ENCODE peak calls at places on chromosomes 7 and 10, in four cellular contexts. One of them, this sample, is unnamed.

GRCh38 chr7:40986351-40986873 is 716.5 kb downstream of the INHBA start:
- DNase-seq in H9: no peak
- DNase-seq in IMR-90: peak
- DNase-seq in H1: no peak
- DNase-seq in this sample: no peak

GRCh38 chr10:88064608-88065383 is 201.4 kb downstream of the PTEN start:
- DNase-seq in H9: no peak
- DNase-seq in IMR-90: peak
- DNase-seq in H1: no peak
- DNase-seq in this sample: no peak

GRCh38 chr7:51009716-51010496 is 227.2 kb upstream of the GRB10 start:
- DNase-seq in H9: no peak
- DNase-seq in IMR-90: peak
- DNase-seq in H1: peak
- DNase-seq in this sample: peak

GRCh38 chr7:120714945-120715344 is 143.0 kb downstream of the TSPAN12 start:
- DNase-seq in H9: no peak
- DNase-seq in IMR-90: no peak
- DNase-seq in H1: no peak
- DNase-seq in this sample: no peak

GRCh38 chr7:44196450-44196872 is 4.3 kb upstream of the YKT6 start:
- DNase-seq in H9: peak
- DNase-seq in IMR-90: peak
- DNase-seq in H1: peak
- DNase-seq in this sample: peak

GRCh38 chr10:117363027-117363426 is 12.2 kb downstream of the PDZD8 start:
- DNase-seq in H9: no peak
- DNase-seq in IMR-90: peak
- DNase-seq in H1: no peak
- DNase-seq in this sample: no peak

GRCh38 chr10:60916025-60916424 is 28.0 kb downstream of the RHOBTB1 start:
- DNase-seq in H9: peak
- DNase-seq in IMR-90: no peak
- DNase-seq in H1: no peak
- DNase-seq in this sample: peak

GRCh38 chr10:49324711-49325110 is 25.7 kb downstream of the C10orf71 start:
- DNase-seq in H9: peak
- DNase-seq in IMR-90: no peak
- DNase-seq in H1: no peak
- DNase-seq in this sample: peak

GRCh38 chr7:152571031-152571430 is 104.9 kb downstream of the XRCC2 start:
- DNase-seq in H9: no peak
- DNase-seq in IMR-90: no peak
- DNase-seq in H1: no peak
- DNase-seq in this sample: no peak

GRCh38 chr7:27010068-27010467 is 85.7 kb downstream of the HOXA1 start:
- DNase-seq in H9: no peak
- DNase-seq in IMR-90: no peak
- DNase-seq in H1: no peak
- DNase-seq in this sample: no peak

GRCh38 chr7:99011341-99011705 is 132.6 kb downstream of the SMURF1 start:
- DNase-seq in H9: no peak
- DNase-seq in IMR-90: no peak
- DNase-seq in H1: no peak
- DNase-seq in this sample: no peak

GRCh38 chr7:120997902-120998301 is 9.4 kb downstream of the CPED1 start:
- DNase-seq in H9: no peak
- DNase-seq in IMR-90: no peak
- DNase-seq in H1: no peak
- DNase-seq in this sample: no peak

GRCh38 chr7:155593455-155594162 is 47.2 kb upstream of the CNPY1 start:
- DNase-seq in H9: no peak
- DNase-seq in IMR-90: no peak
- DNase-seq in H1: no peak
- DNase-seq in this sample: no peak

GRCh38 chr7:105992888-105993287 is 29.8 kb downstream of the CDHR3 start:
- DNase-seq in H9: no peak
- DNase-seq in IMR-90: no peak
- DNase-seq in H1: no peak
- DNase-seq in this sample: no peak

GRCh38 chr10:10599994-10600393 is 417.7 kb upstream of the CELF2 start:
- DNase-seq in H9: no peak
- DNase-seq in IMR-90: no peak
- DNase-seq in H1: no peak
- DNase-seq in this sample: no peak

GRCh38 chr7:37901236-37901827 is 15.3 kb downstream of the SFRP4 start:
- DNase-seq in H9: no peak
- DNase-seq in IMR-90: peak
- DNase-seq in H1: no peak
- DNase-seq in this sample: peak

GRCh38 chr7:108406474-108406873 is 49.8 kb downstream of the NRCAM start:
- DNase-seq in H9: no peak
- DNase-seq in IMR-90: peak
- DNase-seq in H1: no peak
- DNase-seq in this sample: no peak

GRCh38 chr7:116258734-116259133 is 48.4 kb downstream of the TES start:
- DNase-seq in H9: no peak
- DNase-seq in IMR-90: peak
- DNase-seq in H1: no peak
- DNase-seq in this sample: peak

GRCh38 chr10:116637830-116638229 is 17.1 kb downstream of the PNLIPRP2 start:
- DNase-seq in H9: no peak
- DNase-seq in IMR-90: no peak
- DNase-seq in H1: no peak
- DNase-seq in this sample: no peak

GRCh38 chr7:43764039-43764789 is 5.7 kb downstream of the BLVRA start:
- DNase-seq in H9: no peak
- DNase-seq in IMR-90: no peak
- DNase-seq in H1: peak
- DNase-seq in this sample: no peak

GRCh38 chr10:103676058-103676785 is 179.2 kb downstream of the SH3PXD2A start:
- DNase-seq in H9: no peak
- DNase-seq in IMR-90: peak
- DNase-seq in H1: no peak
- DNase-seq in this sample: peak

GRCh38 chr10:125137601-125138438 is 22.5 kb downstream of the CTBP2 start:
- DNase-seq in H9: no peak
- DNase-seq in IMR-90: no peak
- DNase-seq in H1: no peak
- DNase-seq in this sample: no peak

GRCh38 chr10:19929466-19930140 is 113.4 kb downstream of the PLXDC2 start:
- DNase-seq in H9: no peak
- DNase-seq in IMR-90: peak
- DNase-seq in H1: no peak
- DNase-seq in this sample: no peak

GRCh38 chr10:43125881-43126731 is 12.1 kb upstream of the CSGALNACT2 start:
- DNase-seq in H9: peak
- DNase-seq in IMR-90: no peak
- DNase-seq in H1: peak
- DNase-seq in this sample: no peak

GRCh38 chr10:49112851-49113250 is 2.5 kb downstream of the VSTM4 start:
- DNase-seq in H9: no peak
- DNase-seq in IMR-90: no peak
- DNase-seq in H1: peak
- DNase-seq in this sample: no peak

GRCh38 chr10:88181902-88182671 is 318.7 kb downstream of the PTEN start:
- DNase-seq in H9: no peak
- DNase-seq in IMR-90: no peak
- DNase-seq in H1: no peak
- DNase-seq in this sample: no peak

GRCh38 chr7:21413502-21413901 is 14.4 kb upstream of the SP4 start:
- DNase-seq in H9: no peak
- DNase-seq in IMR-90: no peak
- DNase-seq in H1: no peak
- DNase-seq in this sample: no peak

GRCh38 chr10:93346712-93347111 is 135.4 kb downstream of the MYOF start:
- DNase-seq in H9: peak
- DNase-seq in IMR-90: peak
- DNase-seq in H1: no peak
- DNase-seq in this sample: peak

GRCh38 chr7:25034136-25034535 is 54.2 kb upstream of the OSBPL3 start:
- DNase-seq in H9: no peak
- DNase-seq in IMR-90: no peak
- DNase-seq in H1: no peak
- DNase-seq in this sample: no peak

GRCh38 chr7:39609084-39609461 is 14.3 kb upstream of the RALA start:
- DNase-seq in H9: no peak
- DNase-seq in IMR-90: peak
- DNase-seq in H1: no peak
- DNase-seq in this sample: no peak

DNA sequence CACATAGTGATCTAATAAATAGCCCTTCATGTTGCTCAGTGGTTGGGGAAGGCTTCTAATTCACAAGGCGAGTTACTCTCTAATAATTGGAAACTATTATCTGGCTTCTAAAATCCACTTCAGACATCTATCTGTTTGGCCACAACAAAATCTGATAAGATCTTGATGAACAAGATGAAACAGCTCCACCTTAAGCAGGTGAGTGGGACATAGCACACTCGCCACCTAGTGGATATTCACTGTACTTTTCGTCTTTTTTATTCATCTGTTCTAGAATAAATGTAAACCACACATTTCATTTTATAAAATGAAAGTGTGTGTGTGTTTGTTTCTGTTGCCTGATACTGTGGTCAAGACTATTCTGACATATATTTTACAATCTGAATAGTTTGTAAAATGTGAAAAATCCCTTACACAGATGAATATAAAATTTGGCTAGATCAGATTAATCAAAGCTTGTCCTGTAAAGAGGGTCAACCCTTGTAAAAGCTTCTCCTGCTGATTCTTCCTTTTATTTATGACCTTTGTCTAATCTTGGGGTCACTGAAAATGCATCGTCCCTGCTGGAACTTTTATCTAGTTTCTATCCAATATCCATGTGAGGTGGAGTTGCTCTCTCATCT is 26.5 kb upstream of the CNTNAP2 start:
- DNase-seq in H9: no peak
- DNase-seq in IMR-90: no peak
- DNase-seq in H1: no peak
- DNase-seq in this sample: peak
- H3K27ac ChIP-seq in H9: no peak
- H3K27ac ChIP-seq in IMR-90: no peak
- H3K27ac ChIP-seq in H1: no peak
- H3K27ac ChIP-seq in this sample: no peak

DNA sequence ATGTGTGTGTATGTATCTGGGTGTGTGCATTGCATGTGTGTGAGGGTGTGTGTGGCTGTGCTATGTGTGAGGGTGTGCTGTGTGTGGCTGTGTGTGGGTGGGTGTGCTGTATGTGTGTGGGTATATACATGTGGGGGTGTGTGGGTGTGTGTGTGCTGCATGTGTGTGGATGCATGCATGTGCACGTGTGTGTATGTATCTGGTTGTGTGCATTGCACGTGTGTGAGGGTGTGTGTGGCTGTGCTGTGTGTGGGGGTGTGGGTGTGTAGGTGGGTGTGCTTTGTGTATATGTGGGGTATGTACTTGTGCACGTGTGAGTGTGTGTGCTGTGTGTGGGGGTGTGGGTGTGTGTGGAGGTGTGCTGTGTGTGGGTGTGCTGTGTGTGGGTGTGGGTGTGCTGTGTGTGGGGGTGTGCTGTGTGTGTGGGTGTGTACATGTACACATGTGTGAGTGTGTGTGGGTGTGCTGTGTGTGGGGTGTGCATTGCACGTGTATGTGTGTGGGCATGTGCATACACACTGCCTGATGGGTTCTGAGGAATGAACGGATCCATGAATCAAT is 579.8 kb downstream of the PTPRN2 start:
- DNase-seq in H9: no peak
- DNase-seq in IMR-90: no peak
- DNase-seq in H1: no peak
- DNase-seq in this sample: no peak
- H3K23ac ChIP-seq in H9: no peak
- H3K23ac ChIP-seq in IMR-90: no peak
- H3K23ac ChIP-seq in H1: no peak
- H3K23ac ChIP-seq in this sample: no peak

GRCh38 chr10:79305515-79305914 is 41.8 kb upstream of the PPIF start:
- DNase-seq in H9: no peak
- DNase-seq in IMR-90: no peak
- DNase-seq in H1: no peak
- DNase-seq in this sample: no peak
- H3K56ac ChIP-seq in H9: no peak
- H3K56ac ChIP-seq in IMR-90: no peak
- H3K56ac ChIP-seq in H1: no peak
- H3K56ac ChIP-seq in this sample: no peak

GRCh38 chr10:3054816-3055202 is 12.5 kb upstream of the PFKP start:
- DNase-seq in H9: no peak
- DNase-seq in IMR-90: no peak
- DNase-seq in H1: no peak
- DNase-seq in this sample: peak
- H3K27ac ChIP-seq in H9: no peak
- H3K27ac ChIP-seq in IMR-90: peak
- H3K27ac ChIP-seq in H1: no peak
- H3K27ac ChIP-seq in this sample: no peak

GRCh38 chr7:128915841-128916642 is 5.5 kb upstream of the KCP start:
- DNase-seq in H9: peak
- DNase-seq in IMR-90: no peak
- DNase-seq in H1: peak
- DNase-seq in this sample: no peak

GRCh38 chr7:128914566-128915151 is 4.2 kb upstream of the KCP start:
- DNase-seq in H9: peak
- DNase-seq in IMR-90: no peak
- DNase-seq in H1: peak
- DNase-seq in this sample: no peak

GRCh38 chr7:128915271-128915819 is 4.8 kb upstream of the KCP start:
- DNase-seq in H9: peak
- DNase-seq in IMR-90: no peak
- DNase-seq in H1: peak
- DNase-seq in this sample: no peak

GRCh38 chr7:128912281-128912680 is 1.8 kb upstream of the KCP start:
- DNase-seq in H9: peak
- DNase-seq in IMR-90: no peak
- DNase-seq in H1: peak
- DNase-seq in this sample: no peak

DNA sequence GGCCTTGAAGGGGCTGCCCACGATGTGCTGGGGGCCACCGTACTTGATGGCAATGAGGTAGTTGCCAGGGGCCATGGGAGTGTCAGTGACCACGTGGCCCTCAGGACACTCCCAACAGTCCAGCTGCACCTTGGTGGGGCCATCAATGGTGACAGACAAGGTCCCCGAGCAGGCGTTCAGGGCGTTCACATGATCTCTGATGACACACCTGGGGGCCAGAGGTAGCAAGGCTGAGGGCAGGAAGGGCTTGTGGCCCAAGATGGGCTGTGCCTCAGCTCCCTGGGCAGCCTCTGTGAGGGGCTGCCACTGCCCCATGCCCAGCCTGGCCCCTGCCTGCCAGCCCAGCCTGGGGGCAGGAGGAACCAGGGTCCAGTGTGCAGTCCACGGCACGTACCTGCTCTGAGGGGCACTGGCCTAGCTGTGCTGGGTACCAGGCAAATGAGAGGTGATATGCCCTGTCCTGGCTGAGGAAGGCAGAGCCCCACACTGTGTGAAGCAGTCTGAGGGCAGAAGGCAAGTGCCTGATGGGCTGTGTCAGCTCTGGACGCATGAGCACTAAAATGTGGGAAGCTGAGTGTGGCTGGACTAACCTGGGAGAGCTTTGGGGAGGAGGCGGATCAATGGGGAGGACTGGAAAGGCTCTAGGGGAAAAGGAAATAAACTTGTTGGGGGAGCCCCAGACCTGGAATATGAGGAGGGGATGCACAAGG is 3.5 kb upstream of the KCP start:
- DNase-seq in H9: no peak
- DNase-seq in IMR-90: no peak
- DNase-seq in H1: peak
- DNase-seq in this sample: no peak
- H3K23ac ChIP-seq in H9: no peak
- H3K23ac ChIP-seq in IMR-90: no peak
- H3K23ac ChIP-seq in H1: no peak
- H3K23ac ChIP-seq in this sample: no peak

This sample was measured in mesendoderm.